ENCODE peak calls at places on chromosomes 6 and 20, in seven cellular contexts. C is SK-N-SH, B is HCT116, E is GM12878, R is K562, Z is HepG2, H is H1. M is an unnamed sample.

GRCh38 chr20:62127799-62128198 is 5.5 kb downstream of the LSM14B start:
- DNase-seq in R (no peak), Z (no peak), B (no peak), C (no peak), H (no peak), E (no peak), M (no peak)

GRCh38 chr20:41617059-41617921 is 887 bp downstream of the CHD6 start:
- DNase-seq in H (no peak), E (no peak), Z (peak; percentile 45), B (no peak), C (peak; percentile 75), R (peak; percentile 66), M (peak; percentile 31)

GRCh38 chr6:33010356-33010755 is 965 bp upstream of the HLA-DOA start:
- DNase-seq in Z (no peak), B (no peak), E (no peak), C (no peak), R (no peak), H (no peak), M (no peak)

GRCh38 chr20:25276533-25277050 is 28.7 kb downstream of the PYGB start:
- DNase-seq in B (no peak), H (no peak), R (no peak), C (no peak), E (no peak), Z (no peak), M (no peak)

GRCh38 chr6:4717856-4718255 is 58.3 kb upstream of the CDYL start:
- DNase-seq in H (no peak), E (no peak), R (no peak), Z (no peak), C (no peak), B (no peak), M (no peak)

GRCh38 chr6:30799210-30799609 is 54.9 kb upstream of the IER3 start:
- DNase-seq in R (no peak), C (no peak), Z (no peak), B (no peak), H (no peak), E (no peak), M (peak; percentile 63)

GRCh38 chr6:95923518-95923917 is 92.3 kb upstream of the FUT9 start:
- DNase-seq in Z (peak; percentile 42), B (peak; percentile 7), H (no peak), R (peak; percentile 8), C (peak; percentile 10), E (no peak), M (peak; percentile 16)

GRCh38 chr6:109229536-109229935 is 134.2 kb downstream of the CEP57L1 start:
- DNase-seq in Z (no peak), R (peak; percentile 70), C (no peak), H (no peak), B (no peak), E (no peak), M (peak; percentile 69)

GRCh38 chr6:106757722-106758467 is 128.5 kb downstream of the QRSL1 start:
- DNase-seq in C (no peak), Z (no peak), R (peak; percentile 43), E (no peak), B (no peak), H (no peak), M (no peak)
- TF ChIP-seq JUND in C (no peak), Z (no peak), R (no peak), E (no peak), B (no peak), H (no peak), M (no peak)

GRCh38 chr20:35240914-35241293 is 14.4 kb downstream of the MMP24 start:
- DNase-seq in E (no peak), R (no peak), Z (no peak), C (no peak), B (no peak), H (no peak), M (no peak)
- TF ChIP-seq JUND in E (no peak), R (no peak), Z (no peak), C (no peak), B (no peak), H (no peak), M (no peak)

GRCh38 chr6:163192591-163192990 is 221.9 kb upstream of the QKI start:
- DNase-seq in E (no peak), R (no peak), B (no peak), C (no peak), Z (no peak), H (no peak), M (no peak)
- TF ChIP-seq JUND in E (no peak), R (no peak), B (no peak), C (no peak), Z (no peak), H (no peak), M (no peak)

GRCh38 chr6:125259354-125259736 is 42.4 kb downstream of the HDDC2 start:
- DNase-seq in H (no peak), Z (no peak), B (no peak), R (no peak), C (no peak), E (no peak), M (peak; percentile 24)
- TF ChIP-seq JUND in H (no peak), Z (no peak), B (no peak), R (peak; percentile 23), C (no peak), E (no peak), M (no peak)

GRCh38 chr6:105628156-105628860 is 225.4 kb upstream of the PREP start:
- DNase-seq in Z (no peak), R (no peak), H (no peak), B (no peak), E (no peak), C (no peak), M (peak; percentile 84)
- TF ChIP-seq JUND in Z (no peak), R (no peak), H (no peak), B (no peak), E (no peak), C (no peak), M (no peak)

DNA sequence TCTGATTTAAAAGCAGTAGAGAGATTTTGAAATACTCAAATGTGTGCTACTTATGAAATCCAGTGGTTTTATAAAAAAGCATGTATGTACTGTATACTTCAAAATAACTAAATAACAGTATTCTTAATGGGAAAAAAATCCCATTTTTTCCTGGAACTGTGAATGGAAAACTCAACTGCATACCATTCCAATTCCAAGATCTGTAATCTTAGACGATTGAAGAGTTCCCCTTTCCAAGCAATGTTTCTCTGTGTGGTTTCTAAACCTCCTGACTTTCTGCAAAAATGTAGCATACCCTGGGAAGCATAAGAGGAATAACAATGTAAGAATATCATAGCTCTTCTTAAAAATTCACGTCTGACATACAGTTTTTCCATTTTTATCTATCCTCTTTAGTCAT is 40.3 kb upstream of the HIVEP2 start:
- DNase-seq in B (no peak), E (no peak), H (no peak), R (no peak), Z (no peak), C (no peak), M (no peak)
- TF ChIP-seq JUND in B (no peak), E (no peak), H (no peak), R (no peak), Z (no peak), C (no peak), M (no peak)

DNA sequence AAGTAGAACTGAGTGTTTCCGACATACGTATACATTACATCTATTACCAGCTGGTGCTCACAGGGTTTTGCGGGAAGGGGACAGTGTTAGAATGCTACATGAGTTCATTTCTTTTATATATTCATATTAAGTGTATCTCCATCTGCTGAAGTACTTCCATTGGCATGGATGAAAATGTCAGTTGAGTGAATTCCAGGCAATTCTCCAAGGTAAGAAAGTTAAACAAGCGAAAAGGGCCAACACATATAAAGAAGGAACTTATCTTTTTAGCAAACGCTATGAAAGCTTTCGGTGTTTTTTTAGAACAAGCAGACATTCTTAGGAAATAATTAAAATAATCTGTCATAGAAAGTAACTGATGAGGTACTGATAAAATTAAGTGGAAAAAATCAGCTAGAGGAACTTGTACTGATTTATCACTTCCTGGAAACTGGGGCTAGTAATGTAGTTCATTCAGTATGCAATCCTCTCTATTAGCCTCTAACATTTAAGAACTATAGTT is 34.6 kb downstream of the RNF146 start:
- DNase-seq in C (no peak), Z (no peak), B (no peak), H (no peak), R (no peak), E (no peak), M (no peak)
- TF ChIP-seq JUND in C (peak; percentile 7), Z (no peak), B (no peak), H (no peak), R (no peak), E (no peak), M (no peak)

GRCh38 chr6:157392927-157393666 is 12.1 kb downstream of the ZDHHC14 start:
- DNase-seq in H (no peak), C (no peak), Z (no peak), R (peak; percentile 91), E (no peak), B (no peak), M (no peak)
- TF ChIP-seq JUND in H (no peak), C (no peak), Z (no peak), R (peak; percentile 74), E (no peak), B (no peak), M (no peak)

GRCh38 chr20:9200620-9201019 is 131.7 kb downstream of the PLCB4 start:
- DNase-seq in R (peak; percentile 11), H (no peak), B (peak; percentile 36), E (no peak), Z (no peak), C (no peak), M (no peak)
- TF ChIP-seq JUND in R (no peak), H (no peak), B (peak; percentile 45), E (no peak), Z (no peak), C (peak; percentile 85), M (no peak)